ENCODE peak calls at places on chromosomes 6 and 20, in five cellular contexts. V is HT1080; Z is activated CD4-positive, alpha-beta T cell treated with anti-CD3 and anti-CD28 coated beads, Interleukin-2, amount 50 U/mL, for 1 hour; F is GM13977; R is esophagus squamous epithelium. D is an unnamed sample.

GRCh38 chr6:35370799-35371493 is 28.6 kb downstream of the PPARD start:
- DNase-seq in V (no peak), Z (no peak), F (no peak), R (no peak), D (peak)

GRCh38 chr20:45012682-45013302 is 46.5 kb downstream of the STK4 start:
- DNase-seq in V (peak), Z (no peak), F (no peak), R (no peak), D (no peak)

GRCh38 chr6:33417127-33417902 is 592 bp downstream of the CUTA start:
- DNase-seq in V (peak), Z (no peak), F (no peak), R (no peak), D (peak)

GRCh38 chr6:139369568-139370046 is 4.8 kb downstream of the CITED2 start:
- DNase-seq in V (peak), Z (no peak), F (peak), R (no peak), D (no peak)

GRCh38 chr6:6908116-6908515 is 199.6 kb upstream of the RREB1 start:
- DNase-seq in V (no peak), Z (no peak), F (no peak), R (no peak), D (no peak)

GRCh38 chr6:157561037-157561790 is 180.2 kb downstream of the ZDHHC14 start:
- DNase-seq in V (no peak), Z (no peak), F (no peak), R (no peak), D (no peak)

GRCh38 chr6:8082954-8083858 is 19.0 kb upstream of the BLOC1S5 start:
- DNase-seq in V (peak), Z (no peak), F (no peak), R (no peak), D (no peak)

GRCh38 chr6:41072836-41073202 is at the start of gene NFYA:
- DNase-seq in V (peak), Z (peak), F (peak), R (peak), D (no peak)

GRCh38 chr6:125942677-125943527 is 13.7 kb upstream of the HINT3 start:
- DNase-seq in V (peak), Z (no peak), F (no peak), R (no peak), D (no peak)

GRCh38 chr6:71489736-71490135 is 201.1 kb downstream of the OGFRL1 start:
- DNase-seq in V (peak), Z (no peak), F (no peak), R (no peak), D (no peak)

D was measured in spleen.